ENCODE peak calls at places on chromosomes 7 and 10, in five cellular contexts. N is activated CD8-positive, alpha-beta T cell treated with anti-CD3 and anti-CD28 coated beads for 36 hours; T is A172; U is NCI-H2029; F is WERI-Rb-1. W is an unnamed sample.

GRCh38 chr7:64876792-64877713 is 26.0 kb upstream of the ZNF273 start:
- DNase-seq in U (peak; percentile 62), F (peak; percentile 83), T (no peak), N (peak; percentile 79), W (peak; percentile 57)

GRCh38 chr10:128152741-128153583 is 26.7 kb upstream of the MKI67 start:
- DNase-seq in U (no peak), N (no peak), T (no peak), F (no peak), W (no peak)

GRCh38 chr7:151238924-151239836 is 6.9 kb downstream of the CHPF2 start:
- DNase-seq in F (no peak), U (no peak), T (no peak), N (no peak), W (no peak)

GRCh38 chr7:120550494-120551048 is 277.6 kb downstream of the KCND2 start:
- DNase-seq in U (peak; percentile 14), F (no peak), T (no peak), N (no peak), W (no peak)

GRCh38 chr10:129941199-129942018 is 22.7 kb downstream of the EBF3 start:
- DNase-seq in N (no peak), F (peak; percentile 51), U (no peak), T (no peak), W (no peak)

GRCh38 chr7:64630496-64630895 is 35.4 kb upstream of the ZNF107 start:
- DNase-seq in N (no peak), U (no peak), T (peak; percentile 19), F (peak; percentile 15), W (no peak)

GRCh38 chr10:78909268-78909667 is 159.5 kb upstream of the ZMIZ1 start:
- DNase-seq in F (no peak), N (no peak), U (no peak), T (no peak), W (no peak)

GRCh38 chr10:60123172-60123571 is 216.8 kb upstream of the CCDC6 start:
- DNase-seq in T (peak; percentile 85), N (no peak), U (no peak), F (no peak), W (no peak)

GRCh38 chr10:31836569-31837406 is 91.8 kb downstream of the ARHGAP12 start:
- DNase-seq in U (no peak), F (peak; percentile 8), T (peak; percentile 30), N (peak; percentile 31), W (no peak)

GRCh38 chr7:69775231-69775771 is 177.0 kb downstream of the AUTS2 start:
- DNase-seq in U (no peak), F (peak; percentile 72), T (peak; percentile 94), N (no peak), W (no peak)

GRCh38 chr7:151008511-151009323 is 15.6 kb downstream of the ATG9B start:
- DNase-seq in T (no peak), U (no peak), F (peak; percentile 49), N (peak; percentile 83), W (peak; percentile 64)

GRCh38 chr7:120554960-120555571 is 282.1 kb downstream of the KCND2 start:
- DNase-seq in U (peak; percentile 61), T (peak; percentile 70), N (peak; percentile 38), F (peak; percentile 60), W (no peak)

GRCh38 chr7:101120315-101120714 is 6.6 kb upstream of the SERPINE1 start:
- DNase-seq in F (no peak), N (no peak), U (no peak), T (peak; percentile 76), W (no peak)

GRCh38 chr7:19294629-19295028 is 149.4 kb upstream of the FERD3L start:
- DNase-seq in T (no peak), U (no peak), F (no peak), N (no peak), W (no peak)

GRCh38 chr10:21516270-21517131 is 9.0 kb downstream of the SKIDA1 start:
- DNase-seq in F (peak; percentile 33), N (peak; percentile 59), U (no peak), T (peak; percentile 58), W (peak; percentile 18)

GRCh38 chr10:37754538-37755323 is 102.7 kb downstream of the ZNF248 start:
- DNase-seq in F (peak; percentile 70), U (no peak), T (peak; percentile 48), N (peak; percentile 4), W (no peak)

GRCh38 chr7:1252543-1253090 is 19.9 kb downstream of the UNCX start:
- DNase-seq in F (peak; percentile 83), N (no peak), U (no peak), T (no peak), W (no peak)

GRCh38 chr10:46526682-46527038 is 29.8 kb downstream of the GPRIN2 start:
- DNase-seq in U (no peak), N (peak; percentile 1), T (peak; percentile 81), F (no peak), W (no peak)

GRCh38 chr7:19560111-19560883 is 148.5 kb downstream of the POLR1F start:
- DNase-seq in F (no peak), N (no peak), U (no peak), T (peak; percentile 86), W (no peak)

GRCh38 chr7:7612519-7612918 is 28.0 kb upstream of the UMAD1 start:
- DNase-seq in U (no peak), T (no peak), F (no peak), N (no peak), W (no peak)

GRCh38 chr10:128457136-128457535 is 330.9 kb upstream of the MKI67 start:
- DNase-seq in N (no peak), T (no peak), U (no peak), F (no peak), W (no peak)

GRCh38 chr10:63154546-63155387 is 21.6 kb downstream of the NRBF2 start:
- DNase-seq in U (no peak), F (no peak), T (no peak), N (no peak), W (no peak)

GRCh38 chr7:31074403-31074802 is 22.3 kb downstream of the ADCYAP1R1 start:
- DNase-seq in F (no peak), N (no peak), U (no peak), T (no peak), W (no peak)

GRCh38 chr7:19020062-19020461 is 97.4 kb downstream of the TWIST1 start:
- DNase-seq in U (no peak), F (no peak), T (no peak), N (no peak), W (no peak)

W was measured in effector CD8-positive, alpha-beta T cell.